ENCODE peak calls at places on chromosomes 11 and 22, in seven cellular contexts. X is AG10803; N is iPS-NIHi11; R is neural progenitor cell; D is left ventricle myocardium inferior; L is CD8-positive, alpha-beta T cell; A is CD14-positive monocyte. M is an unnamed sample.

GRCh38 chr11:17528906-17529813 is 15.1 kb downstream of the USH1C start:
- DNase-seq in X (peak), N (no peak), R (no peak), D (no peak), L (no peak), A (no peak), M (no peak)

GRCh38 chr11:64569300-64569970 is 21.6 kb upstream of the SLC22A12 start:
- DNase-seq in X (no peak), N (no peak), R (no peak), D (no peak), L (no peak), A (no peak), M (no peak)

GRCh38 chr11:66882540-66882939 is 25.7 kb downstream of the LRFN4 start:
- DNase-seq in X (no peak), N (no peak), R (no peak), D (no peak), L (no peak), A (no peak), M (no peak)

GRCh38 chr11:80136991-80137390 is 696.2 kb upstream of the TENM4 start:
- DNase-seq in X (no peak), N (no peak), R (no peak), D (no peak), L (no peak), A (no peak), M (peak)

GRCh38 chr11:76627541-76628082 is 42.9 kb downstream of the LRRC32 start:
- DNase-seq in X (no peak), N (no peak), R (no peak), D (no peak), L (no peak), A (no peak), M (no peak)

GRCh38 chr22:47201996-47202818 is 439.8 kb downstream of the TBC1D22A start:
- DNase-seq in X (no peak), N (no peak), R (no peak), D (no peak), L (no peak), A (peak), M (no peak)

GRCh38 chr22:46038516-46039430 is 61.8 kb upstream of the WNT7B start:
- DNase-seq in X (no peak), N (no peak), R (no peak), D (no peak), L (no peak), A (no peak), M (no peak)

GRCh38 chr11:57659669-57660068 is 2.1 kb downstream of the CLP1 start:
- DNase-seq in X (no peak), N (no peak), R (no peak), D (no peak), L (no peak), A (no peak), M (no peak)